ENCODE peak calls at places on chromosomes 13 and 19, in seven cellular contexts. T is uterus, D is GM23338, Y is mucosa of descending colon, C is GM12878, R is astrocyte, N is AG04449. W is an unnamed sample.

GRCh38 chr19:49953376-49953775 is 7.6 kb downstream of the SIGLEC11 start:
- DNase-seq in R (no peak), C (no peak), Y (no peak), N (no peak), T (no peak), D (no peak), W (no peak)

GRCh38 chr19:850221-850978 is 1.7 kb upstream of the ELANE start:
- DNase-seq in N (peak; percentile 47), D (peak; percentile 65), Y (peak; percentile 75), R (peak; percentile 40), T (peak; percentile 88), C (no peak), W (peak; percentile 91)

GRCh38 chr13:46964789-46965527 is 68.1 kb upstream of the HTR2A start:
- DNase-seq in R (peak; percentile 45), C (no peak), Y (no peak), D (no peak), N (no peak), T (no peak), W (no peak)

GRCh38 chr19:11191273-11191755 is 6.0 kb downstream of the KANK2 start:
- DNase-seq in D (peak; percentile 42), T (peak; percentile 78), Y (peak; percentile 36), R (peak; percentile 20), N (no peak), C (no peak), W (peak; percentile 62)

GRCh38 chr13:33069365-33069764 is 53.1 kb downstream of the KL start:
- DNase-seq in T (no peak), R (no peak), C (no peak), D (peak; percentile 48), N (no peak), Y (peak; percentile 12), W (no peak)

GRCh38 chr19:12840091-12841079 is 2.1 kb downstream of the MAST1 start:
- DNase-seq in N (no peak), D (peak; percentile 98), T (no peak), Y (peak; percentile 83), C (no peak), R (no peak), W (no peak)

GRCh38 chr13:95457294-95457693 is 95.2 kb upstream of the CLDN10 start:
- DNase-seq in N (no peak), R (peak; percentile 10), Y (no peak), C (peak; percentile 89), T (no peak), D (no peak), W (no peak)

GRCh38 chr13:32278456-32278855 is 36.7 kb downstream of the ZAR1L start:
- DNase-seq in T (no peak), Y (no peak), R (peak; percentile 82), N (peak; percentile 14), C (no peak), D (no peak), W (peak; percentile 61)

GRCh38 chr19:15300533-15301194 is 31.7 kb downstream of the BRD4 start:
- DNase-seq in Y (no peak), D (no peak), N (no peak), C (no peak), T (no peak), R (no peak), W (no peak)

GRCh38 chr13:99119686-99120085 is 81.0 kb upstream of the UBAC2 start:
- DNase-seq in D (no peak), T (no peak), N (no peak), Y (no peak), R (no peak), C (no peak), W (no peak)

GRCh38 chr19:4444765-4445741 is 12.5 kb downstream of the UBXN6 start:
- DNase-seq in D (no peak), R (no peak), T (no peak), Y (no peak), C (no peak), N (no peak), W (no peak)

GRCh38 chr13:111230385-111230930 is 90.0 kb upstream of the TEX29 start:
- DNase-seq in T (no peak), N (no peak), R (no peak), C (no peak), Y (no peak), D (no peak), W (no peak)

GRCh38 chr13:111227405-111227804 is 93.0 kb upstream of the TEX29 start:
- DNase-seq in Y (no peak), D (no peak), R (no peak), N (no peak), T (no peak), C (no peak), W (no peak)

GRCh38 chr13:111225184-111225583 is 95.3 kb upstream of the TEX29 start:
- DNase-seq in D (no peak), C (no peak), Y (no peak), N (no peak), T (no peak), R (no peak), W (no peak)

GRCh38 chr13:111225810-111226546 is 94.5 kb upstream of the TEX29 start:
- DNase-seq in R (no peak), N (no peak), C (no peak), T (no peak), Y (no peak), D (no peak), W (no peak)

DNA sequence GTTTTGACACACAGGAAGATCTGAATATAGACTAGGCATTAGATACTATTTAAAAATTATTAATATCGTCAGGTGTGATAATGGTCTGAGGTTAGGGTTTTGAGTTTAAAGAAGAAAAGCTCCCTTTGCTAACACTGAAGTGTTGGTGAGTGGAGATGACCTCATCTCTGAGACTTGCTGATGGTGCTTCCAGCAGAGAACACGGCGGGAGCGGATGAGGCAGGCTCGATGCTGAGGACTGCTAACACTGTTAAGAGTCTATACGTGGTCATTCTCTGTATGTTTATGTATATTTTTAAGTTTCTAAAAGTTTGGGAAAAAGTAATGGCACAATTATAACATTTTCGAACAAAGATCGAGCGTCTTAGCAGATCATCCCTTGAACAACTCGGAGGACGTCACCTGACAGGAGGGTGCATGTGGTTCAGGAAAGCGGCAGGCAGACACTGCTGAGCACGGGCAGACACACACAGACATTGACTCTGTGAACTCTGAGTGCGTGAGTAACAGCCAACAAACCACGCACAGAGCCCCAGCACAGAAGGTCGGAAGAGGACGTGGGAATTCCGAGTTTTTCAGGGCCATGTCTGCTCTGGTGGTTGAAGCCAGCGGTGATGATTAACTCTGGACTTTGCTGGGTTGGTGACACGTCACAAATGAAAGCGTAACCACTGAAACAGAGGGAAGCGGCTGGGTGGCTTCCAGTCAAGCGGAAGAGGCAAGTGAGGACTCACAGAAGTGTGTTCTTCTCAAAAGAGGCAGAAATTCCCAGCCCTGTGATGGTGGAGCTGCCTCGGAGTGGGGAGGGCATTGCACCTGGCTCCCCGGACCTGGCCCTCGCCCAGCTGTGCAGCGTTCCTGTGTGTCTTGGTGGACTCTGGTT is 91.9 kb upstream of the TEX29 start:
- DNase-seq in C (no peak), Y (no peak), R (peak; percentile 93), T (no peak), N (no peak), D (no peak), W (no peak)
- H3K4me3 ChIP-seq in C (no peak overlapping the region), Y (no peak overlapping the region), R (peak overlapping the region; percentile 37), T (no peak overlapping the region), N (no peak overlapping the region), D (no peak overlapping the region), W (no peak overlapping the region)

DNA sequence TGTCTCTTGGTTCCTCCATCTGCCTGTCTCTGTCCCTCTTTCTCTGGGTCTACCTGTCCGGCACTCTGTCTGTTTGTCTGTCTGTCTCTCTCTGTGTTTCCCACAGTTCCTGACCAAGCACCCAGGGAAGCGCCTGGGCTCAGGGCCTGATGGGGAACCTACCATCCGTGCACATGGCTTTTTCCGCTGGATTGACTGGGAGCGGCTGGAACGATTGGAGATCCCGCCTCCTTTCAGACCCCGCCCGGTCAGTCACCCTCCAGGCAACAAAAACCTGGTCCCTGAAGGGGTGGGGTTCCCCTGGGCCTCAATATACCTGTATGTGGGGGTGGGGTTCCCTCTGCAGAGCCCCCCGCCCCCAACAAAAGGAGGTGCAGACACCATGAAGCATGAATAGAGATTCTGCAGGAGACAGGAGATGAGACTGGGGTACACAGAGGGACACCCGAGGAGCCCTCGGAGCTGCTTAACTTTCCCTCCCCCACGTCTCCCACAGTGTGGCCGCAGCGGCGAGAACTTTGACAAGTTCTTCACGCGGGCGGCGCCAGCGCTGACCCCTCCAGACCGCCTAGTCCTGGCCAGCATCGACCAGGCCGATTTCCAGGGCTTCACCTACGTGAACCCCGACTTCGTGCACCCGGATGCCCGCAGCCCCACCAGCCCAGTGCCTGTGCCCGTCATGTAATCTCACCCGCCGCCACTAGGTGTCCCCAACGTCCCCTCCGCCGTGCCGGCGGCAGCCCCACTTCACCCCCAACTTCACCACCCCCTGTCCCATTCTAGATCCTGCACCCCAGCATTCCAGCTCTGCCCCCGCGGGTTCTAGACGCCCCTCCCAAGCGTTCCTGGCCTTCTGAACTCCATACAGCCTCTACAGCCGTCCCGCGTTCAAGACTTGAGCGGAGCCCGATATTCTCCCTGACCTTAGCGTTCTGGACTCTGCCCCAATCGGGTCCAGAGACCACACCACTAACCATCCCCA is 2.6 kb upstream of the CACNG7 start:
- DNase-seq in Y (peak; percentile 52), R (no peak), C (no peak), T (no peak), D (peak; percentile 81), N (no peak), W (no peak)
- H3K4me3 ChIP-seq in Y (no peak overlapping the region), R (no peak overlapping the region), C (no peak overlapping the region), T (no peak overlapping the region), D (peak overlapping the region; percentile 77), N (no peak overlapping the region), W (no peak overlapping the region)

DNA sequence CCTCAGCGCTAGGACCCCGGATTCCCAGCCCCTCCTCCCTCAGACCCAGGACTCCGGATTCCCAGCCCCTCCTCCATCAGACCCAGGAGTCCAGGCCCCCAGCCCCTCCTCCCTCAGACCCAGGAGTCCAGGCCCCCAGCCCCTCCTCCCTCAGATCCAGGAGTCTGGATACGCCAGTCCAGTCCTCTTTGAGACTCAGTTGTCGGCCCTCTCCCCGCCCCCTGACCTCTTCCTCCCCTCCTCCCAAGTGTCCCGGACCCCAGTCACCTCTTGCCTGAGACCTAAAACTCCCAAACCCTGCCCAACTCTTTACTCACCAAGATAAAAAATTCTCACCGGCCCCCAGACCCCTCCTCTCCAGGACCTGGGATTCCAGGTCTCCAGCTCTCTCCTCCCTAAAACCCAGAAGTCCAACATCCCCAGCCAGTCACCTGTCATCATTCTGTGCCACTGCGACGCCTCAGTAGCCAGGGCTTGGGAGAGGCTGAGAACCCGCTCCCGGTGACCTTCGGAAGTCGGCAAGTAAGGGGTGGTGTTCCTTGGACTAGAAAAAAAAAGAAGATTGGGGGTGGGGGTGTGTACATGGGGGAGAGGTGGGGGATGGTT is 1.4 kb upstream of the HSD17B14 start:
- DNase-seq in R (no peak), N (no peak), Y (no peak), T (no peak), D (peak; percentile 59), C (no peak), W (no peak)
- H3K4me3 ChIP-seq in R (peak overlapping the region; percentile 57), N (peak overlapping the region; percentile 64), Y (no peak overlapping the region), T (peak overlapping the region; percentile 46), D (peak overlapping the region; percentile 61), C (peak overlapping the region; percentile 72), W (peak overlapping the region; percentile 21)

DNA sequence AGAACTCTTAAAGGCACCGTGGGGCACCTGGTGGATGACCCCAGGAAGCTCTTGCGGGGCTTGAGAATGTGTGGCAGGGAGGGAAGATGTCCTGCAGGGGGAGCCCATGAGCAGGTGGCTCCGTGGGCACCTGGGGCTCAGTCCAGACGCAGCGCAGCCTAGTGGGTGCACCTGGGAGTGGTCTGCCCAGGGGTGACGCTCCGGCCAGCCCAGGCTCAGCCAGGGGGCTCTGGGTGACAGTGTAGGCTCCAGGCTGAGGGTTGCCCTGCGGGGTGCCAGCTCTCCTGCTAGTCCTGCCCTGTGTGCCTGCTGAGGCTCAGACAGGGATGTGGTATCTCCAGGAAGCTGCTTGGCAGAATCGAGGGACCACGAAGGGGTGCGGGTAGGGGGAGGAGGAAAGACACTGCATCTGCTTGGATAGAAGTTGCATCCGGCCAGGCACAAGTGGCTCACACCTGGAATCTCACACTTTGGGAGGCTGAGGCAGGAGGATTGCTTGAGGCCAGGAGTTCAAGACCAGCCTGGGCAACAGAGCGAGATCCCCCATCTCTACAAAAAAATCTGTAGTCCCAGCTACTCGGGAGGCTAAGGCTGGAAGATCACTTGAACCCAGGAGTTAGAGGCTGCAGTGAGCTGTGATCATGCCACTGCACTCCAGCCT is 15.0 kb upstream of the PGLS start:
- DNase-seq in Y (peak; percentile 84), T (peak; percentile 46), D (peak; percentile 94), C (peak; percentile 63), R (no peak), N (no peak), W (no peak)
- H3K4me3 ChIP-seq in Y (no peak overlapping the region), T (no peak overlapping the region), D (peak overlapping the region; percentile 65), C (no peak overlapping the region), R (no peak overlapping the region), N (no peak overlapping the region), W (no peak overlapping the region)

W was measured in skeletal muscle cell.